ENCODE peak calls at places on chromosomes 12 and 14, in six cellular contexts. F is NCI-H510A; T is activated CD4-positive, alpha-beta memory T cell treated with anti-CD3 and anti-CD28 coated beads, Interleukin-2, amount 10 ng/mL, durations not matched to agents 7 days and 5 days; J is transverse colon; H is retina; B is naive thymus-derived CD8-positive, alpha-beta T cell. W is an unnamed sample.

GRCh38 chr12:110224379-110225304 is 56.4 kb upstream of the ATP2A2 start:
- DNase-seq in F (no peak), T (no peak), J (no peak), H (no peak), B (no peak), W (no peak)

GRCh38 chr12:109890620-109891019 is 9.5 kb upstream of the TCHP start:
- DNase-seq in F (no peak), T (no peak), J (no peak), H (peak), B (no peak), W (no peak)

GRCh38 chr14:77314043-77314442 is 6.6 kb downstream of the POMT2 start:
- DNase-seq in F (no peak), T (no peak), J (peak), H (no peak), B (no peak), W (no peak)

GRCh38 chr12:26052652-26053051 is 72.2 kb downstream of the BHLHE41 start:
- DNase-seq in F (no peak), T (no peak), J (no peak), H (no peak), B (no peak), W (no peak)

GRCh38 chr14:61749867-61750266 is 12.4 kb upstream of the SNAPC1 start:
- DNase-seq in F (peak), T (no peak), J (peak), H (no peak), B (no peak), W (no peak)

GRCh38 chr14:31465113-31465512 is 7.8 kb upstream of the DTD2 start:
- DNase-seq in F (no peak), T (no peak), J (no peak), H (no peak), B (no peak), W (no peak)

GRCh38 chr12:76124456-76124855 is 40.0 kb upstream of the NAP1L1 start:
- DNase-seq in F (no peak), T (no peak), J (no peak), H (no peak), B (no peak), W (no peak)

GRCh38 chr14:68780358-68781160 is 12.3 kb downstream of the ZFP36L1 start:
- DNase-seq in F (no peak), T (peak), J (peak), H (peak), B (peak), W (no peak)

GRCh38 chr12:74626397-74626796 is 88.8 kb downstream of the ATXN7L3B start:
- DNase-seq in F (no peak), T (no peak), J (no peak), H (no peak), B (no peak), W (no peak)

GRCh38 chr12:26971963-26972362 is 33.7 kb downstream of the FGFR1OP2 start:
- DNase-seq in F (no peak), T (peak), J (no peak), H (no peak), B (peak), W (peak)

GRCh38 chr14:53564870-53565269 is 391.8 kb downstream of the BMP4 start:
- DNase-seq in F (no peak), T (no peak), J (no peak), H (no peak), B (no peak), W (no peak)

GRCh38 chr14:20501346-20501745 is 4.0 kb upstream of the RNASE10 start:
- DNase-seq in F (no peak), T (no peak), J (no peak), H (no peak), B (no peak), W (no peak)

GRCh38 chr14:95713596-95714371 is at the start of gene TCL1A:
- DNase-seq in F (no peak), T (no peak), J (no peak), H (no peak), B (no peak), W (no peak)

GRCh38 chr12:101823891-101824290 is 6.9 kb downstream of the GNPTAB start:
- DNase-seq in F (no peak), T (peak), J (peak), H (peak), B (peak), W (peak)

GRCh38 chr12:9319044-9319841 is 111.0 kb upstream of the PZP start:
- DNase-seq in F (no peak), T (no peak), J (no peak), H (no peak), B (no peak), W (no peak)

GRCh38 chr12:40499856-40500255 is 192.4 kb upstream of the CNTN1 start:
- DNase-seq in F (no peak), T (no peak), J (no peak), H (no peak), B (no peak), W (no peak)

GRCh38 chr14:77979666-77980351 is 179.9 kb downstream of the ADCK1 start:
- DNase-seq in F (no peak), T (no peak), J (no peak), H (peak), B (no peak), W (no peak)

GRCh38 chr12:22172501-22172900 is 126.5 kb downstream of the CMAS start:
- DNase-seq in F (no peak), T (no peak), J (no peak), H (no peak), B (no peak), W (no peak)

GRCh38 chr12:94266796-94267529 is 118.6 kb downstream of the PLXNC1 start:
- DNase-seq in F (no peak), T (no peak), J (no peak), H (no peak), B (no peak), W (no peak)

GRCh38 chr14:38522724-38523123 is 266.8 kb upstream of the CLEC14A start:
- DNase-seq in F (peak), T (no peak), J (no peak), H (no peak), B (no peak), W (no peak)

GRCh38 chr12:45039757-45040156 is 11.1 kb downstream of the DBX2 start:
- DNase-seq in F (no peak), T (no peak), J (no peak), H (no peak), B (no peak), W (no peak)

GRCh38 chr14:44846232-44846824 is 115.4 kb downstream of the KLHL28 start:
- DNase-seq in F (no peak), T (no peak), J (no peak), H (peak), B (peak), W (peak)

GRCh38 chr14:32167907-32168306 is 33.9 kb upstream of the RNU6-7 start:
- DNase-seq in F (no peak), T (no peak), J (no peak), H (no peak), B (no peak), W (no peak)

GRCh38 chr14:60723218-60724079 is 702 bp downstream of the SIX4 start:
- DNase-seq in F (peak), T (peak), J (peak), H (peak), B (peak), W (peak)

GRCh38 chr12:3432176-3432742 is 58.7 kb upstream of the PRMT8 start:
- DNase-seq in F (no peak), T (peak), J (peak), H (no peak), B (no peak), W (no peak)

GRCh38 chr12:109358154-109358869 is 10.6 kb downstream of the MYO1H start:
- DNase-seq in F (no peak), T (peak), J (no peak), H (no peak), B (no peak), W (no peak)

GRCh38 chr12:108980831-108981618 is 39.8 kb downstream of the SVOP start:
- DNase-seq in F (no peak), T (no peak), J (no peak), H (no peak), B (no peak), W (no peak)

GRCh38 chr12:16165506-16165905 is 112.0 kb downstream of the SLC15A5 start:
- DNase-seq in F (peak), T (no peak), J (peak), H (peak), B (no peak), W (no peak)

GRCh38 chr12:47876404-47876960 is 28.3 kb downstream of the VDR start:
- DNase-seq in F (no peak), T (no peak), J (no peak), H (no peak), B (no peak), W (no peak)

W was measured in immature natural killer cell.